ENCODE peak calls at places on chromosomes 11 and 22, in six cellular contexts. O, U, N, R, I and G are unnamed samples.

GRCh38 chr11:43985386-43985752 is 42.9 kb downstream of the C11orf96 start:
- DNase-seq in O (no peak), U (peak; percentile 9), N (no peak), R (no peak), I (no peak), G (no peak)

GRCh38 chr11:130585545-130585944 is 137.1 kb downstream of the ADAMTS15 start:
- DNase-seq in O (no peak), U (peak; percentile 58), N (no peak), R (no peak), I (no peak), G (no peak)

GRCh38 chr22:43750751-43751150 is 61.4 kb downstream of the EFCAB6 start:
- DNase-seq in O (no peak), U (no peak), N (no peak), R (no peak), I (no peak), G (no peak)

GRCh38 chr11:106421673-106422292 is 344.3 kb downstream of the AASDHPPT start:
- DNase-seq in O (no peak), U (no peak), N (no peak), R (no peak), I (no peak), G (no peak)

GRCh38 chr22:26945565-26945964 is 288.2 kb downstream of the MIAT start:
- DNase-seq in O (no peak), U (no peak), N (no peak), R (no peak), I (no peak), G (no peak)

GRCh38 chr22:25622011-25622410 is 57.5 kb downstream of the GRK3 start:
- DNase-seq in O (peak; percentile 23), U (no peak), N (no peak), R (peak; percentile 13), I (no peak), G (no peak)

GRCh38 chr11:129862123-129862522 is 33.3 kb downstream of the NFRKB start:
- DNase-seq in O (no peak), U (peak; percentile 31), N (no peak), R (peak; percentile 19), I (no peak), G (no peak)

GRCh38 chr11:70031631-70032469 is 46.3 kb upstream of the ANO1 start:
- DNase-seq in O (no peak), U (no peak), N (no peak), R (no peak), I (no peak), G (no peak)

GRCh38 chr22:43739851-43740250 is 72.3 kb downstream of the EFCAB6 start:
- DNase-seq in O (no peak), U (no peak), N (no peak), R (no peak), I (no peak), G (no peak)

GRCh38 chr11:16000065-16000464 is 356.3 kb downstream of the SOX6 start:
- DNase-seq in O (peak; percentile 86), U (no peak), N (no peak), R (no peak), I (no peak), G (no peak)

GRCh38 chr11:100581318-100581717 is 105.8 kb upstream of the ARHGAP42 start:
- DNase-seq in O (no peak), U (no peak), N (no peak), R (no peak), I (no peak), G (no peak)

GRCh38 chr11:74730601-74731260 is 495 bp downstream of the CHRDL2 start:
- DNase-seq in O (no peak), U (no peak), N (no peak), R (no peak), I (no peak), G (no peak)

GRCh38 chr11:36510567-36511020 is 522 bp upstream of the TRAF6 start:
- DNase-seq in O (peak; percentile 32), U (no peak), N (no peak), R (no peak), I (no peak), G (no peak)

GRCh38 chr22:36334838-36335603 is 52.7 kb downstream of the MYH9 start:
- DNase-seq in O (peak; percentile 84), U (no peak), N (no peak), R (peak; percentile 78), I (peak; percentile 75), G (no peak)

GRCh38 chr11:104728927-104729326 is 169.3 kb downstream of the CASP12 start:
- DNase-seq in O (no peak), U (no peak), N (no peak), R (no peak), I (no peak), G (no peak)

GRCh38 chr11:41921991-41922390 is 462.5 kb upstream of the LRRC4C start:
- DNase-seq in O (no peak), U (no peak), N (no peak), R (no peak), I (no peak), G (no peak)

GRCh38 chr11:60905551-60906113 is 753 bp downstream of the PRPF19 start:
- DNase-seq in O (peak; percentile 78), U (no peak), N (no peak), R (peak; percentile 54), I (peak; percentile 48), G (no peak)

GRCh38 chr22:38843716-38844660 is at the start of gene NPTXR:
- DNase-seq in O (peak; percentile 31), U (peak; percentile 40), N (no peak), R (peak; percentile 78), I (peak; percentile 71), G (peak; percentile 79)

GRCh38 chr22:17315310-17315709 is 54.0 kb upstream of the CECR2 start:
- DNase-seq in O (no peak), U (no peak), N (no peak), R (no peak), I (no peak), G (no peak)

GRCh38 chr11:3009481-3009880 is 17.4 kb upstream of the NAP1L4 start:
- DNase-seq in O (no peak), U (no peak), N (no peak), R (no peak), I (no peak), G (no peak)

GRCh38 chr11:95788921-95789505 is 569 bp downstream of the FAM76B start:
- DNase-seq in O (peak; percentile 43), U (peak; percentile 31), N (peak; percentile 11), R (peak; percentile 15), I (peak; percentile 22), G (peak; percentile 67)

GRCh38 chr11:71252434-71252781 is at the start of gene SHANK2:
- DNase-seq in O (no peak), U (no peak), N (no peak), R (peak; percentile 66), I (no peak), G (no peak)

GRCh38 chr11:64526795-64527194 is 64.2 kb upstream of the SLC22A12 start:
- DNase-seq in O (no peak), U (no peak), N (no peak), R (no peak), I (no peak), G (no peak)

GRCh38 chr11:130480721-130481140 is 32.3 kb downstream of the ADAMTS15 start:
- DNase-seq in O (peak; percentile 12), U (no peak), N (no peak), R (no peak), I (no peak), G (peak; percentile 54)

GRCh38 chr22:29142116-29142515 is 63.6 kb upstream of the EMID1 start:
- DNase-seq in O (no peak), U (no peak), N (no peak), R (no peak), I (no peak), G (no peak)

GRCh38 chr11:43905788-43906187 is 25.2 kb downstream of the ALKBH3 start:
- DNase-seq in O (peak; percentile 17), U (no peak), N (no peak), R (peak; percentile 16), I (peak; percentile 34), G (no peak)

GRCh38 chr22:47690166-47690565 is 927.7 kb downstream of the TBC1D22A start:
- DNase-seq in O (no peak), U (no peak), N (no peak), R (no peak), I (no peak), G (no peak)
- H3K9me3 ChIP-seq in O (peaks cover 49% of the 10 kb centered on the region), U (no peaks in the 10 kb centered on the region), N (no peaks in the 10 kb centered on the region), R (no peaks in the 10 kb centered on the region), I (no peaks in the 10 kb centered on the region), G (no peaks in the 10 kb centered on the region)

GRCh38 chr11:66969584-66970205 is 5.4 kb upstream of the C11orf86 start:
- DNase-seq in O (peak; percentile 87), U (no peak), N (no peak), R (no peak), I (no peak), G (no peak)

GRCh38 chr11:66970808-66971442 is 4.2 kb upstream of the C11orf86 start:
- DNase-seq in O (peak; percentile 100), U (peak; percentile 99), N (peak; percentile 66), R (peak; percentile 25), I (peak; percentile 90), G (peak; percentile 95)

GRCh38 chr11:66971483-66971882 is 3.6 kb upstream of the C11orf86 start:
- DNase-seq in O (no peak), U (no peak), N (no peak), R (no peak), I (no peak), G (no peak)

GRCh38 chr11:66967670-66968425 is 7.3 kb upstream of the C11orf86 start:
- DNase-seq in O (peak; percentile 90), U (peak; percentile 78), N (no peak), R (no peak), I (peak; percentile 61), G (no peak)

GRCh38 chr11:66970371-66970807 is 4.7 kb upstream of the C11orf86 start:
- DNase-seq in O (no peak), U (no peak), N (no peak), R (no peak), I (no peak), G (no peak)
- H3K27ac ChIP-seq in O (peak overlapping the region; percentile 95), U (peak overlapping the region; percentile 95), N (peak overlapping the region; percentile 46), R (no peak overlapping the region), I (peak overlapping the region; percentile 79), G (peak overlapping the region; percentile 96)

GRCh38 chr22:50190182-50190951 is 4.7 kb downstream of the TRABD start:
- DNase-seq in O (no peak), U (peak; percentile 74), N (no peak), R (peak; percentile 91), I (peak; percentile 85), G (peak; percentile 89)

GRCh38 chr22:50191041-50191740 is 5.5 kb downstream of the TRABD start:
- DNase-seq in O (no peak), U (no peak), N (no peak), R (peak; percentile 50), I (no peak), G (peak; percentile 87)

GRCh38 chr22:50189184-50189848 is 3.6 kb downstream of the TRABD start:
- DNase-seq in O (no peak), U (no peak), N (no peak), R (peak; percentile 91), I (peak; percentile 66), G (no peak)

GRCh38 chr22:50188356-50188755 is 2.6 kb downstream of the TRABD start:
- DNase-seq in O (no peak), U (no peak), N (no peak), R (peak; percentile 12), I (no peak), G (no peak)

DNA sequence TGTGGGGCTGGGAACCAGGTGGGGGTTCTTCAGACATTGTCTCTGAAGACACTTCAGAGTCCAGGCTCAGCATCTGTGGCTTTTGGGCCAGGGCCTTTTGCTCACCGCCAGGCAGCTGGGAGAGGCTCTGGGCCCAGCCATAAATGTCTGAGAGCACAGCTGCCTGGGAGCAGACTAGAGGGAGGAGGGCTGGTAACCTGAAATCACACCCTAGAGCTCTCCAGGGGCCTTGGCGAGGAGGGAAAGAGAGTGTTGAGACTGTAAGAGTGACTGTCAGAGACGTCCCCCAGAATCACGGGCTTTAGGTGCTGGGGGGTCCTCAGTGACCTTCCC is 4.1 kb downstream of the TRABD start:
- DNase-seq in O (no peak), U (no peak), N (no peak), R (no peak), I (peak; percentile 33), G (no peak)
- H3K4me3 ChIP-seq in O (no peak overlapping the region), U (peak overlapping the region; percentile 56), N (peak overlapping the region; percentile 47), R (no peak overlapping the region), I (no peak overlapping the region), G (peak overlapping the region; percentile 62)

GRCh38 chr11:305834-306211 is 1.8 kb upstream of the IFITM2 start:
- DNase-seq in O (no peak), U (no peak), N (no peak), R (no peak), I (no peak), G (no peak)
- H3K9me3 ChIP-seq in O (no peaks in the 10 kb centered on the region), U (no peaks in the 10 kb centered on the region), N (no peaks in the 10 kb centered on the region), R (no peaks in the 10 kb centered on the region), I (no peaks in the 10 kb centered on the region), G (no peaks in the 10 kb centered on the region)